ENCODE peak calls at places on chromosomes 11 and 22, in four cellular contexts. H, S, D and V are unnamed samples. For H3K36me3 and H3K4me1, the result is how much of the 10 kb centered on the place peaks cover.

GRCh38 chr11:10973416-10973815 is 115.6 kb upstream of the ZBED5 start:
- DNase-seq in H (no peak), S (no peak), D (no peak), V (no peak)

GRCh38 chr11:58204042-58204441 is at the start of gene OR1S2:
- DNase-seq in H (no peak), S (no peak), D (no peak), V (no peak)

GRCh38 chr11:78282821-78283220 is 94.1 kb downstream of the USP35 start:
- DNase-seq in H (no peak), S (no peak), D (no peak), V (no peak)

GRCh38 chr22:19892249-19892879 is 37.7 kb upstream of the GNB1L start:
- DNase-seq in H (no peak), S (no peak), D (no peak), V (no peak)

GRCh38 chr11:16902182-16902581 is 112.0 kb downstream of the PLEKHA7 start:
- DNase-seq in H (no peak), S (no peak), D (no peak), V (no peak)

GRCh38 chr22:19513823-19514222 is 10.4 kb downstream of the CLDN5 start:
- DNase-seq in H (no peak), S (no peak), D (no peak), V (no peak)

GRCh38 chr11:102430158-102430836 is 22.3 kb downstream of the TMEM123 start:
- DNase-seq in H (no peak), S (no peak), D (no peak), V (no peak)

GRCh38 chr22:25702046-25702445 is 39.9 kb upstream of the MYO18B start:
- DNase-seq in H (no peak), S (no peak), D (peak), V (no peak)

GRCh38 chr11:128182844-128183243 is 404.5 kb downstream of the ETS1 start:
- DNase-seq in H (no peak), S (no peak), D (no peak), V (no peak)

GRCh38 chr11:17845431-17845881 is 110.9 kb downstream of the KCNC1 start:
- DNase-seq in H (no peak), S (no peak), D (no peak), V (no peak)

GRCh38 chr11:69339041-69339733 is 45.2 kb downstream of the MYEOV start:
- DNase-seq in H (no peak), S (no peak), D (no peak), V (no peak)

GRCh38 chr22:36480941-36481392 is 473 bp downstream of the TXN2 start:
- DNase-seq in H (no peak), S (no peak), D (no peak), V (no peak)

GRCh38 chr11:32395127-32395526 is 40.2 kb downstream of the WT1 start:
- DNase-seq in H (no peak), S (no peak), D (no peak), V (no peak)

GRCh38 chr11:131136476-131136875 is 220.2 kb upstream of the SNX19 start:
- DNase-seq in H (no peak), S (no peak), D (no peak), V (no peak)

GRCh38 chr11:59610289-59610688 is 5.3 kb downstream of the OSBP start:
- DNase-seq in H (no peak), S (no peak), D (no peak), V (no peak)
- H3K36me3 ChIP-seq in H (half or more), S (under half), D (half or more), V (half or more)

GRCh38 chr11:30326114-30326783 is 3.3 kb downstream of the ARL14EP start:
- DNase-seq in H (no peak), S (no peak), D (no peak), V (no peak)

GRCh38 chr11:30328676-30329075 is 5.8 kb downstream of the ARL14EP start:
- DNase-seq in H (no peak), S (no peak), D (no peak), V (no peak)

GRCh38 chr11:30329150-30329940 is 6.4 kb downstream of the ARL14EP start:
- DNase-seq in H (no peak), S (no peak), D (no peak), V (no peak)

GRCh38 chr11:30322826-30323710 is at the start of gene ARL14EP:
- DNase-seq in H (peak), S (peak), D (peak), V (peak)

DNA sequence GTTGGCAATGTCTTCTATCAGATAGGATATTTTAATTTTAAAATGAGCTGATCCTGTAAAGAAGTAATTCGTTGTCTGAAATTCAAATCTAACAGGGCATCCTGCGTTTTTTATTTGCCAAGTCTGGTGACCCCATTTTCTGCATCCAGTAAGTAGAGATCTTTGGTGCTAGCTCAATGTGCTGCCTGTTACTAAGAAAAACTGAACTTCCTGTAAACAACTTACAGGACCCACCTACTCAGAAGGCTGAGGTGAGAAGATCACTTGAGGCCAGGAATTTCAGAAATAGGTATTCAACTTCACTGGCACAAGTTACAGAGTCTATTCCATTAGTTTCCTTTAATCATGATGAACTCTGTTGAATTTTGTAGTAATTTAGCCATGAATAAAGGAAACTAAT is 4.0 kb downstream of the ARL14EP start:
- DNase-seq in H (no peak), S (no peak), D (no peak), V (no peak)
- H3K4me1 ChIP-seq in H (under half), S (under half), D (under half), V (half or more)

GRCh38 chr11:117669616-117670015 is 127.4 kb downstream of the DSCAML1 start:
- DNase-seq in H (no peak), S (no peak), D (no peak), V (no peak)
- H3K36me3 ChIP-seq in H (under half), S (under half), D (under half), V (under half)

DNA sequence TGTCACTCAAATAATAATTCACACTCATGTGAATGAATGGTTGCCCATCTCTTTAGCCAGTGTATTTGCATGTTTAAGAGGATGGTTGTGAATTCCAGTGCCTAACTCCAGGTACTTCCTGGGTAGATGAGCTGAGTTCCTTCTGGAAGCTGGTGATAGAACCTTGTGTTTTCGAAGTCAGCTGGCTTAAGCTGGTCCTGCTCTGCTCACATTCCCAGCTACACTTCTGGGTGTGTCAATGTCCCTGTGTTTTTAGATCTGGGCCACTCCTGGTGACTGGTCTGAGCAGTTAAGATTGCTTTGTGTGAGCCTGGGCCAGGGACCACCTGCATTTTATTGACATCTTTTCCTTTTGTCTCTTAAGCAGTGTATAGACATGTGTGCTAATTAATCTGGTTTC is 10.6 kb downstream of the TEAD1 start:
- DNase-seq in H (no peak), S (peak), D (no peak), V (no peak)
- H3K4me1 ChIP-seq in H (under half), S (half or more), D (under half), V (half or more)

GRCh38 chr11:109986488-109986887 is 106.7 kb upstream of the ZC3H12C start:
- DNase-seq in H (no peak), S (no peak), D (no peak), V (no peak)
- H3K36me3 ChIP-seq in H (under half), S (under half), D (under half), V (under half)

DNA sequence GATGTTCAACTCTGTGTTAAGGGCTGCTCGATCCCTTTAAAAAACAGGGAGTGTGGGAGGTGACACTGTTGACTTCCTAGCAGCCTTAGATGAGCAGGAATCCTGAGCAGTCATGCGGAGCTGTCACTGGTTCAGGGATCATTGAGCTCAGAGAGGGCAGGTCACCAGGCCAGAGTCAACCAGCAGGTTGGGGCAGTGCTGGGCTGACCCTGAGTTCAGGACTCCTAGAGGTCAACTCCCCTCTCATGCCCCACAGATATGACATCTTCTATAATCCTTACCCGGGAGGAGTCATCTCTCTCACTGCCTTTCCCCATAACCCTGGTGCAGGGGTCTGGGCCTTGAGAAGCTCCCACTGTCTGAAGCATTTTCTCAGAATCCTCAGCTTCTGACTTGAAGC is 12.9 kb upstream of the WNT11 start:
- DNase-seq in H (no peak), S (no peak), D (no peak), V (no peak)
- H3K4me1 ChIP-seq in H (under half), S (under half), D (under half), V (under half)

DNA sequence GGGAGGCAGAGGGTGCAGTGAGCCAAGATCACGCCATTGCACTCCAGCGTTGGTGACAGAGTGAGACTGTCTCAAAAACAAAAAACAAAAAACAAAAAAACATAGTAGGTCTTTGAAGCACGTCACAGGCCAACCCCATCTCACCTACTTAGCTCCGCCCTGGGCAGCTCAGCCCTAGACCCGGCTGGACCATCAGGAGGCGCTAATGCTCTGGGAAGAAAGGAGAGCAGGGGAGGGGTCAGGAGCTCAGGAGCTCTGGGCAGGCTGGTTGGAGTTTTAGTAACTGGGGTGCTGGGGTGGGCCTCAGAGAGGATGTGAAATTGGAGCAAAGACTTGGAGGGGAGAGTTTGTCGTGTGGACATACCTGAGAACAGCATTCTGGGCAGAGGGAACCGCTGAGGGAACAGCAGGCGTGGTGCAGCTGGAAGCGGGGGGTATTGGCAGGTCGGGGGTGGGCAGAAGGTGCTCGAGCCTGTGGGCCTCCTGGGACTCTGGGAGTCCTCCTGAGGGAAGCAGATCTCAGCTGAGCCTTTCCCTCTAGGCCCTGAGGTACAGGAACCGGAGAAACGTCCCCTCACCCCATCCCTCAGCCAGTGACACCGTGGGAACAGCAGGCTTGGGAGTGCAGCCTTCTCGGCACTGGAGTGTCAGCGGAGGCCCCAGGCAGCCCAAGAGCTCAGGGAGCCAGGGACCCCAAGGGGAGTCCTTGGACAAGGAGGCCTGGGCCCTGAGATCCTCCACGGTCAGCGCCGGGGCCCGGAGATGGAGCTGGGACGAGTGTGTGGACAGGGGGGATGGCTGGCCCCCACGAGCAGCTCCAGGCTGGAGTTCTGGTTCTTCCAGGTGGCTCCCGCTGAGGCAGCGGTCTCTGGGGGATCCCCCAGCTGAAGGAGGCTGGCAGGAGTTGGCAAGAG is 2.2 kb upstream of the RPS6KA4 start:
- DNase-seq in H (peak), S (peak), D (peak), V (no peak)
- H3K36me3 ChIP-seq in H (under half), S (under half), D (under half), V (under half)

GRCh38 chr22:49960967-49961600 is 512 bp downstream of the PIM3 start:
- DNase-seq in H (peak), S (peak), D (no peak), V (peak)

GRCh38 chr22:49962012-49962750 is 1.6 kb downstream of the PIM3 start:
- DNase-seq in H (peak), S (peak), D (peak), V (peak)

GRCh38 chr22:49960159-49960966 is at the start of gene PIM3:
- DNase-seq in H (peak), S (peak), D (peak), V (peak)

GRCh38 chr22:49962751-49963646 is 2.4 kb downstream of the PIM3 start:
- DNase-seq in H (peak), S (no peak), D (no peak), V (peak)

DNA sequence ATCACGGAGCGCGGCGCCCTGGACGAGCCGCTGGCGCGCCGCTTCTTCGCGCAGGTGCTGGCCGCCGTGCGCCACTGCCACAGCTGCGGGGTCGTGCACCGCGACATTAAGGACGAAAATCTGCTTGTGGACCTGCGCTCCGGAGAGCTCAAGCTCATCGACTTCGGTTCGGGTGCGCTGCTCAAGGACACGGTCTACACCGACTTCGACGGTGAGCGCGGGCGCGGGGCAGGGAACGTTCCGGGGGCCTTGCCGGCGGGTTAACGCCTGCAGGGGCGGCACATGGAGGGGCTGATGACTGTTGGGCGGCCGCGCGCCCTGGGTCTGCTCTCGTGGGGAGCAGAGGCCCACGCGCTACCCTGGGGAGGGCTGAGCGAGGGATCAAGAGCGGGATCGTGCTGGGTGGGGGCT is 1.0 kb downstream of the PIM3 start:
- DNase-seq in H (no peak), S (peak), D (no peak), V (peak)
- H3K4me1 ChIP-seq in H (half or more), S (under half), D (under half), V (half or more)